ENCODE peak calls at places on chromosomes 13 and 19, in nine cellular contexts. P, M, F, Q, H, L, I, J and R are unnamed samples.

GRCh38 chr13:76812206-76812882 is 73.9 kb downstream of the KCTD12 start:
- DNase-seq in P (peak; percentile 60), M (no peak), F (peak; percentile 91), Q (no peak), H (no peak), L (no peak), I (peak; percentile 32), J (peak; percentile 69), R (peak; percentile 65)

GRCh38 chr13:77779461-77780272 is 82.2 kb downstream of the SLAIN1 start:
- DNase-seq in P (peak; percentile 66), M (no peak), F (peak; percentile 75), Q (peak; percentile 9), H (no peak), L (peak; percentile 26), I (peak; percentile 87), J (peak; percentile 75), R (peak; percentile 28)

GRCh38 chr13:26019881-26020535 is 31.8 kb downstream of the SHISA2 start:
- DNase-seq in P (no peak), M (no peak), F (peak; percentile 89), Q (no peak), H (no peak), L (no peak), I (peak; percentile 79), J (no peak), R (no peak)

GRCh38 chr19:47186337-47187022 is 44.5 kb downstream of the BBC3 start:
- DNase-seq in P (no peak), M (no peak), F (no peak), Q (no peak), H (no peak), L (no peak), I (no peak), J (no peak), R (no peak)

GRCh38 chr19:49475995-49476880 is 2.2 kb downstream of the FLT3LG start:
- DNase-seq in P (no peak), M (no peak), F (no peak), Q (no peak), H (peak; percentile 77), L (no peak), I (peak; percentile 53), J (no peak), R (peak; percentile 63)

GRCh38 chr19:38055655-38056521 is 148.9 kb downstream of the SIPA1L3 start:
- DNase-seq in P (no peak), M (no peak), F (no peak), Q (no peak), H (no peak), L (no peak), I (no peak), J (no peak), R (no peak)

GRCh38 chr13:87124785-87125074 is 546.4 kb upstream of the SLITRK5 start:
- DNase-seq in P (no peak), M (no peak), F (no peak), Q (no peak), H (no peak), L (no peak), I (no peak), J (no peak), R (no peak)

GRCh38 chr19:45630463-45630862 is 8.7 kb downstream of the EML2 start:
- DNase-seq in P (no peak), M (no peak), F (peak; percentile 94), Q (peak; percentile 78), H (no peak), L (no peak), I (peak; percentile 84), J (no peak), R (no peak)

DNA sequence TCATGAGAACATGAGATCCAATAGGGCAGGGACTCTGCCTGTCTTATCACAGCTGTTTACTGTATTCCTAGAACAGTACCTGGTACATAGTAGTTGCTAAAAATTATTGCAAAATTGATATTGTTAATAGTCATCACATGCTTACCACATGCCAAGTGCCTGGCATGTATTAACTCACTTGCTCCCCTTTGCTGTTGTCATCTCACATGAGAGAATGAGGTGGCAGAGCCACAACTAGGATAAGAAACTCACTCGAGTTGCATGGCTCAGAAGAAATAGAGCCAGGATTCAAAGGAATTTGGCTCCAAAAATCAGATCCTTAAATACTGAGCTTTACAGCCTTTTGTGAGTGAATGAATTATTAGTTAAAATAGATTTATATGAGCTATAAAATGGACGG is 42.6 kb downstream of the B3GLCT start:
- DNase-seq in P (no peak), M (no peak), F (peak; percentile 51), Q (no peak), H (no peak), L (no peak), I (peak; percentile 23), J (no peak), R (no peak)
- TF ChIP-seq CTCF in P (no peak), M (no peak), F (no peak), Q (no peak), H (no peak), L (no peak), I (no peak), J (no peak), R (no peak)

GRCh38 chr19:4278460-4278901 is 585 bp upstream of the SHD start:
- DNase-seq in P (no peak), M (no peak), F (no peak), Q (no peak), H (no peak), L (no peak), I (no peak), J (no peak), R (no peak)
- TF ChIP-seq CTCF in P (no peak), M (no peak), F (no peak), Q (no peak), H (no peak), L (no peak), I (no peak), J (no peak), R (no peak)

GRCh38 chr19:50662442-50663279 is 13.4 kb downstream of the C19orf81 start:
- DNase-seq in P (no peak), M (no peak), F (no peak), Q (no peak), H (no peak), L (no peak), I (no peak), J (no peak), R (no peak)

GRCh38 chr19:50661087-50661486 is 11.8 kb downstream of the C19orf81 start:
- DNase-seq in P (no peak), M (no peak), F (no peak), Q (no peak), H (no peak), L (no peak), I (no peak), J (no peak), R (no peak)

GRCh38 chr19:50661675-50662441 is 12.6 kb downstream of the C19orf81 start:
- DNase-seq in P (no peak), M (no peak), F (no peak), Q (no peak), H (no peak), L (no peak), I (no peak), J (no peak), R (no peak)

GRCh38 chr19:50664204-50664603 is 15.0 kb downstream of the C19orf81 start:
- DNase-seq in P (no peak), M (no peak), F (no peak), Q (no peak), H (no peak), L (no peak), I (no peak), J (no peak), R (no peak)

GRCh38 chr19:50663280-50663790 is 14.1 kb downstream of the C19orf81 start:
- DNase-seq in P (no peak), M (no peak), F (no peak), Q (no peak), H (no peak), L (no peak), I (no peak), J (no peak), R (no peak)
- TF ChIP-seq CTCF in P (no peak), M (no peak), F (peak; percentile 24), Q (peak; percentile 22), H (peak; percentile 45), L (no peak), I (no peak), J (peak; percentile 15), R (no peak)

GRCh38 chr19:13953021-13953531 is 767 bp downstream of the DCAF15 start:
- DNase-seq in P (no peak), M (no peak), F (peak; percentile 74), Q (no peak), H (no peak), L (no peak), I (peak; percentile 59), J (peak; percentile 31), R (no peak)
- TF ChIP-seq CTCF in P (no peak), M (no peak), F (peak; percentile 39), Q (peak; percentile 69), H (no peak), L (no peak), I (peak; percentile 25), J (peak; percentile 45), R (no peak)

GRCh38 chr13:113582841-113583631 is 1.5 kb upstream of the TFDP1 start:
- DNase-seq in P (no peak), M (no peak), F (no peak), Q (no peak), H (no peak), L (no peak), I (no peak), J (no peak), R (peak; percentile 51)

GRCh38 chr13:113584870-113585671 is 518 bp downstream of the TFDP1 start:
- DNase-seq in P (no peak), M (no peak), F (no peak), Q (no peak), H (no peak), L (no peak), I (no peak), J (no peak), R (peak; percentile 51)

GRCh38 chr13:113581871-113582270 is 2.7 kb upstream of the TFDP1 start:
- DNase-seq in P (no peak), M (no peak), F (no peak), Q (no peak), H (no peak), L (no peak), I (no peak), J (no peak), R (peak; percentile 2)

GRCh38 chr13:113585828-113586355 is 1.3 kb downstream of the TFDP1 start:
- DNase-seq in P (no peak), M (no peak), F (no peak), Q (no peak), H (no peak), L (no peak), I (no peak), J (no peak), R (peak; percentile 37)

DNA sequence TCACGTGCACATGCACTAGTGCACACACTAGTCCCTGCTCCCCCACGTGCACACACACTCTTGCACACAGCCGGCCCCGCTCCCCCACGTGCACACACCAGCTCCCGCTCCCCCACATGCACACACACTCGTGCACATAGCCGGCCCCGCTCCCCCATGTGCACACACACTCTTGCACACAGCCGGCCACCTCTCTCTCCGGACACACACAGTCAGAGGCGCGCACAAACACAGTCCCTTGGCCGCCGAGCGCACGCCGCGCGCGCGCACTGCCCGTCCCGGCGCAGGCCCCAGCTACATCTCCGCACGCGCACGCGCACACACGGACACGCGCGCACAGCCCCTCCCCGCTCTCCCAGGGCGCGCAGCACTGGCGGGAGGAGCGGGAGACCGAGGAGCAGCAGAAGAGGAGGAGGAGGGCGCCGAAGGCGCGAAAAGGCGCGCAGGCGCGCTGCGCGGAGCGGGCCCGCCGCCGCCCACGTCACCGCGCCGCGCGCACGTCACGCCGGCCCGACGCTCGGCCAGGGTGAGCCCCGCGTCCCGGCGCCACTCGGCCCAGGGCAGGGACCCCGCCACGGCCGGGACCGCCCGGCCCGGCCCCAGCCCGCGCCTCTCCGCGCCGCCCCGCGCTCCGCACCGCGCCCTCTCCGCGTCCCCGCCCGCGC is at the start of gene TFDP1:
- DNase-seq in P (peak; percentile 15), M (no peak), F (peak; percentile 76), Q (no peak), H (peak; percentile 71), L (peak; percentile 70), I (peak; percentile 86), J (peak; percentile 47), R (peak; percentile 67)
- TF ChIP-seq CTCF in P (no peak), M (no peak), F (no peak), Q (no peak), H (no peak), L (peak; percentile 11), I (no peak), J (no peak), R (no peak)